ENCODE peak calls at places on chromosome 2, in ten cellular contexts. H is spleen; K is prostate gland; J is naive thymus-derived CD4-positive, alpha-beta T cell; X is CD4-positive, alpha-beta memory T cell; V is endothelial cell of umbilical vein; Y is iPS DF 6.9; A is GM23338; R is fibroblast of lung; P is CD8-positive, alpha-beta T cell. Z is an unnamed sample.

GRCh38 chr2:12020833-12021469 is 274.5 kb downstream of the LPIN1 start:
- DNase-seq in J (no peak), P (no peak), X (no peak), Y (no peak), R (no peak), V (no peak), K (no peak), A (no peak), H (no peak), Z (no peak)

GRCh38 chr2:102473020-102473419 is at the start of gene SLC9A4:
- DNase-seq in K (peak; percentile 44), Y (no peak), A (peak; percentile 81), V (peak; percentile 62), P (peak; percentile 58), J (peak; percentile 34), R (peak; percentile 17), H (no peak), X (peak; percentile 45), Z (peak; percentile 63)

GRCh38 chr2:203461736-203462135 is 73.4 kb downstream of the RAPH1 start:
- DNase-seq in Y (no peak), R (no peak), X (no peak), A (no peak), K (no peak), J (no peak), V (no peak), H (no peak), P (no peak), Z (no peak)

GRCh38 chr2:16127958-16128357 is 187.6 kb downstream of the MYCN start:
- DNase-seq in X (no peak), Y (no peak), K (peak; percentile 1), H (no peak), P (no peak), R (no peak), J (no peak), V (no peak), A (no peak), Z (no peak)

GRCh38 chr2:111679202-111679601 is 204.8 kb downstream of the ANAPC1 start:
- DNase-seq in H (no peak), X (no peak), R (no peak), K (no peak), V (no peak), Y (no peak), J (no peak), P (no peak), A (no peak), Z (no peak)

GRCh38 chr2:205696541-205697441 is 14.5 kb downstream of the NRP2 start:
- DNase-seq in Y (no peak), V (no peak), H (no peak), P (no peak), K (no peak), A (peak; percentile 60), X (no peak), R (peak; percentile 95), J (no peak), Z (no peak)

GRCh38 chr2:227325824-227326195 is 759 bp downstream of the MFF start:
- DNase-seq in K (peak; percentile 37), R (peak; percentile 57), X (peak; percentile 40), Y (no peak), J (no peak), A (peak; percentile 67), P (peak; percentile 51), H (peak; percentile 85), V (peak; percentile 52), Z (peak; percentile 40)

GRCh38 chr2:191291471-191291870 is 46.3 kb downstream of the MYO1B start:
- DNase-seq in K (no peak), V (no peak), R (no peak), J (no peak), X (no peak), Y (no peak), H (no peak), P (no peak), A (no peak), Z (no peak)

GRCh38 chr2:237118025-237118424 is 32.3 kb downstream of the COPS8 start:
- DNase-seq in J (no peak), V (no peak), H (no peak), Y (no peak), X (no peak), A (no peak), P (no peak), R (peak; percentile 64), K (no peak), Z (no peak)

GRCh38 chr2:66446178-66446860 is 11.4 kb downstream of the MEIS1 start:
- DNase-seq in R (peak; percentile 78), K (no peak), A (peak; percentile 74), V (no peak), J (no peak), X (no peak), Y (no peak), H (no peak), P (no peak), Z (peak; percentile 73)

GRCh38 chr2:241701155-241701404 is 759 bp upstream of the ING5 start:
- DNase-seq in H (no peak), Y (no peak), K (no peak), A (no peak), X (peak; percentile 91), V (no peak), J (no peak), P (no peak), R (no peak), Z (no peak)

GRCh38 chr2:118089015-118089800 is 937 bp downstream of the INSIG2 start:
- DNase-seq in K (peak; percentile 8), J (peak; percentile 10), R (peak; percentile 60), P (no peak), A (peak; percentile 25), Y (no peak), H (no peak), X (peak; percentile 36), V (peak; percentile 80), Z (peak; percentile 58)

GRCh38 chr2:11257983-11258382 is 86.5 kb downstream of the ROCK2 start:
- DNase-seq in R (peak; percentile 12), V (no peak), A (no peak), Y (no peak), X (no peak), P (no peak), J (no peak), K (no peak), H (no peak), Z (no peak)

GRCh38 chr2:225993430-225993829 is 593.9 kb downstream of the NYAP2 start:
- DNase-seq in A (no peak), J (no peak), X (no peak), R (peak; percentile 73), K (no peak), V (no peak), H (no peak), Y (no peak), P (no peak), Z (no peak)
- H3K27me3 ChIP-seq in A (no peaks in the 10 kb centered on the region), J (no peaks in the 10 kb centered on the region), X (no peaks in the 10 kb centered on the region), R (no peaks in the 10 kb centered on the region), K (no peaks in the 10 kb centered on the region), V (no peaks in the 10 kb centered on the region), H (no peaks in the 10 kb centered on the region), Y (no peaks in the 10 kb centered on the region), P (no peaks in the 10 kb centered on the region), Z (no peaks in the 10 kb centered on the region)

DNA sequence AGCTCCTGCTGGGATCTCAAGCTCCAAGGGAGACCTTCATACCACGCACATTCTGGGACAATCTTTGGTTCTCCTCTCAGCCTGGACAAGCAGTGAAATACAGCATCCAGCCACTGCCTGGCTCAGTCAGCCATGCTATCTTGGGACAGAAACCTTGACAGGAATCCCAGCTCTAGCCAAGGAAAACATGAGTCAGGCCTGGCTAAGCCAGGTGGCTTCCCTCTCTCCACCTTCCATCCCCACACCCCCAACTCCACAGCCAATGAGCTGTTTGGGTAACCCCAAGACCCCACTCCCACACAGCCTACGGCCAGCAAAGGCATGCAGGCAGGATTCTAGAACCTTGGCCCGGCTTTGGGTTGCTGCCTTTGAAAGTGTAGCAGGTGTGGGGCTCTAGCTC is 64.9 kb downstream of the MCFD2 start:
- DNase-seq in A (no peak), H (no peak), V (peak; percentile 89), P (no peak), J (no peak), Y (no peak), X (no peak), K (peak; percentile 35), R (peak; percentile 99), Z (peak; percentile 81)
- H3K4me1 ChIP-seq in A (no peaks in the 10 kb centered on the region), H (peaks cover 17% of the 10 kb centered on the region), V (peaks cover 67% of the 10 kb centered on the region), P (no peaks in the 10 kb centered on the region), J (no peaks in the 10 kb centered on the region), Y (peaks cover 1% of the 10 kb centered on the region), X (no peaks in the 10 kb centered on the region), K (peaks cover 5% of the 10 kb centered on the region), R (peaks cover 55% of the 10 kb centered on the region), Z (peaks cover 57% of the 10 kb centered on the region)

GRCh38 chr2:18455256-18455862 is 105.1 kb downstream of the RDH14 start:
- DNase-seq in K (no peak), P (no peak), Y (no peak), H (no peak), A (peak; percentile 50), R (peak; percentile 84), J (no peak), V (no peak), X (no peak), Z (peak; percentile 13)
- H3K27me3 ChIP-seq in K (no peaks in the 10 kb centered on the region), P (no peaks in the 10 kb centered on the region), Y (no peaks in the 10 kb centered on the region), H (no peaks in the 10 kb centered on the region), A (no peaks in the 10 kb centered on the region), R (no peaks in the 10 kb centered on the region), J (no peaks in the 10 kb centered on the region), V (no peaks in the 10 kb centered on the region), X (no peaks in the 10 kb centered on the region), Z (no peaks in the 10 kb centered on the region)

GRCh38 chr2:39490586-39490985 is 53.5 kb upstream of the MAP4K3 start:
- DNase-seq in Y (no peak), A (no peak), H (no peak), K (no peak), X (no peak), P (no peak), R (no peak), V (no peak), J (no peak), Z (no peak)
- H3K4me1 ChIP-seq in Y (peaks cover 2% of the 10 kb centered on the region), A (peaks cover 35% of the 10 kb centered on the region), H (peaks cover 26% of the 10 kb centered on the region), K (no peaks in the 10 kb centered on the region), X (no peaks in the 10 kb centered on the region), P (no peaks in the 10 kb centered on the region), R (peaks cover 14% of the 10 kb centered on the region), V (peaks cover 31% of the 10 kb centered on the region), J (no peaks in the 10 kb centered on the region), Z (peaks cover 13% of the 10 kb centered on the region)

Z was measured in body of pancreas.